ENCODE peak calls at places on chromosomes 5 and 9, in seven cellular contexts. One of them, this sample, is unnamed.

GRCh38 chr5:127909078-127909477 is 174.5 kb upstream of the SLC12A2 start:
- DNase-seq in omental fat pad: no peak
- DNase-seq in RWPE1: peak; percentile 45
- DNase-seq in WTC11: peak; percentile 48
- DNase-seq in PC-3: peak; percentile 78
- DNase-seq in adrenal gland: no peak
- DNase-seq in AG09319: peak; percentile 15
- DNase-seq in this sample: no peak

GRCh38 chr5:159184858-159185381 is 24.4 kb downstream of the RNF145 start:
- DNase-seq in omental fat pad: no peak
- DNase-seq in RWPE1: no peak
- DNase-seq in WTC11: no peak
- DNase-seq in PC-3: peak; percentile 41
- DNase-seq in adrenal gland: no peak
- DNase-seq in AG09319: no peak
- DNase-seq in this sample: no peak

GRCh38 chr9:96420468-96421219 is 2.5 kb upstream of the ZNF367 start:
- DNase-seq in omental fat pad: no peak
- DNase-seq in RWPE1: peak; percentile 93
- DNase-seq in WTC11: no peak
- DNase-seq in PC-3: peak; percentile 95
- DNase-seq in adrenal gland: peak; percentile 55
- DNase-seq in AG09319: peak; percentile 74
- DNase-seq in this sample: no peak

GRCh38 chr5:172407241-172407691 is 47.1 kb downstream of the SH3PXD2B start:
- DNase-seq in omental fat pad: no peak
- DNase-seq in RWPE1: no peak
- DNase-seq in WTC11: no peak
- DNase-seq in PC-3: no peak
- DNase-seq in adrenal gland: peak; percentile 68
- DNase-seq in AG09319: no peak
- DNase-seq in this sample: no peak

GRCh38 chr9:108182270-108182669 is 673.5 kb downstream of the ACTL7B start:
- DNase-seq in omental fat pad: no peak
- DNase-seq in RWPE1: no peak
- DNase-seq in WTC11: no peak
- DNase-seq in PC-3: no peak
- DNase-seq in adrenal gland: no peak
- DNase-seq in AG09319: no peak
- DNase-seq in this sample: no peak

GRCh38 chr5:76709762-76710161 is 6.2 kb upstream of the F2R start:
- DNase-seq in omental fat pad: no peak
- DNase-seq in RWPE1: no peak
- DNase-seq in WTC11: no peak
- DNase-seq in PC-3: peak; percentile 33
- DNase-seq in adrenal gland: no peak
- DNase-seq in AG09319: peak; percentile 60
- DNase-seq in this sample: no peak

GRCh38 chr9:93287189-93287552 is 103.2 kb downstream of the WNK2 start:
- DNase-seq in omental fat pad: no peak
- DNase-seq in RWPE1: no peak
- DNase-seq in WTC11: no peak
- DNase-seq in PC-3: no peak
- DNase-seq in adrenal gland: no peak
- DNase-seq in AG09319: no peak
- DNase-seq in this sample: no peak

GRCh38 chr9:90420211-90420610 is 222.4 kb downstream of the DIRAS2 start:
- DNase-seq in omental fat pad: no peak
- DNase-seq in RWPE1: no peak
- DNase-seq in WTC11: no peak
- DNase-seq in PC-3: no peak
- DNase-seq in adrenal gland: no peak
- DNase-seq in AG09319: no peak
- DNase-seq in this sample: no peak

GRCh38 chr9:128365525-128365924 is 5.6 kb upstream of the URM1 start:
- DNase-seq in omental fat pad: no peak
- DNase-seq in RWPE1: no peak
- DNase-seq in WTC11: no peak
- DNase-seq in PC-3: no peak
- DNase-seq in adrenal gland: no peak
- DNase-seq in AG09319: no peak
- DNase-seq in this sample: no peak

GRCh38 chr5:37604290-37604689 is 225.2 kb downstream of the WDR70 start:
- DNase-seq in omental fat pad: no peak
- DNase-seq in RWPE1: no peak
- DNase-seq in WTC11: no peak
- DNase-seq in PC-3: no peak
- DNase-seq in adrenal gland: no peak
- DNase-seq in AG09319: no peak
- DNase-seq in this sample: no peak

GRCh38 chr5:131812371-131813160 is 15.7 kb upstream of the FNIP1 start:
- DNase-seq in omental fat pad: no peak
- DNase-seq in RWPE1: no peak
- DNase-seq in WTC11: no peak
- DNase-seq in PC-3: no peak
- DNase-seq in adrenal gland: no peak
- DNase-seq in AG09319: no peak
- DNase-seq in this sample: no peak

GRCh38 chr9:107870927-107871720 is 381.6 kb upstream of the KLF4 start:
- DNase-seq in omental fat pad: no peak
- DNase-seq in RWPE1: no peak
- DNase-seq in WTC11: no peak
- DNase-seq in PC-3: peak; percentile 6
- DNase-seq in adrenal gland: no peak
- DNase-seq in AG09319: no peak
- DNase-seq in this sample: no peak

GRCh38 chr5:127988149-127988755 is 95.3 kb upstream of the SLC12A2 start:
- DNase-seq in omental fat pad: no peak
- DNase-seq in RWPE1: peak; percentile 86
- DNase-seq in WTC11: no peak
- DNase-seq in PC-3: peak; percentile 97
- DNase-seq in adrenal gland: no peak
- DNase-seq in AG09319: peak; percentile 56
- DNase-seq in this sample: no peak

GRCh38 chr5:7663808-7664207 is 187.1 kb downstream of the CFAP90 start:
- DNase-seq in omental fat pad: no peak
- DNase-seq in RWPE1: no peak
- DNase-seq in WTC11: no peak
- DNase-seq in PC-3: no peak
- DNase-seq in adrenal gland: no peak
- DNase-seq in AG09319: no peak
- DNase-seq in this sample: no peak

GRCh38 chr9:133518193-133518592 is 6.6 kb downstream of the MYMK start:
- DNase-seq in omental fat pad: no peak
- DNase-seq in RWPE1: no peak
- DNase-seq in WTC11: no peak
- DNase-seq in PC-3: no peak
- DNase-seq in adrenal gland: no peak
- DNase-seq in AG09319: no peak
- DNase-seq in this sample: no peak

GRCh38 chr5:129155876-129156275 is 61.3 kb downstream of the ISOC1 start:
- DNase-seq in omental fat pad: no peak
- DNase-seq in RWPE1: no peak
- DNase-seq in WTC11: no peak
- DNase-seq in PC-3: no peak
- DNase-seq in adrenal gland: no peak
- DNase-seq in AG09319: no peak
- DNase-seq in this sample: no peak

GRCh38 chr5:95966005-95966404 is 4.4 kb upstream of the ELL2 start:
- DNase-seq in omental fat pad: no peak
- DNase-seq in RWPE1: no peak
- DNase-seq in WTC11: no peak
- DNase-seq in PC-3: no peak
- DNase-seq in adrenal gland: no peak
- DNase-seq in AG09319: no peak
- DNase-seq in this sample: no peak

GRCh38 chr9:135502873-135503321 is 2.4 kb downstream of the MRPS2 start:
- DNase-seq in omental fat pad: no peak
- DNase-seq in RWPE1: no peak
- DNase-seq in WTC11: no peak
- DNase-seq in PC-3: no peak
- DNase-seq in adrenal gland: no peak
- DNase-seq in AG09319: no peak
- DNase-seq in this sample: no peak

GRCh38 chr9:136328622-136329041 is 1.3 kb downstream of the GPSM1 start:
- DNase-seq in omental fat pad: no peak
- DNase-seq in RWPE1: no peak
- DNase-seq in WTC11: no peak
- DNase-seq in PC-3: no peak
- DNase-seq in adrenal gland: no peak
- DNase-seq in AG09319: no peak
- DNase-seq in this sample: no peak

GRCh38 chr5:127846884-127847283 is 143.7 kb downstream of the CCDC192 start:
- DNase-seq in omental fat pad: no peak
- DNase-seq in RWPE1: no peak
- DNase-seq in WTC11: no peak
- DNase-seq in PC-3: no peak
- DNase-seq in adrenal gland: no peak
- DNase-seq in AG09319: no peak
- DNase-seq in this sample: no peak

GRCh38 chr5:1330146-1330846 is 14.6 kb downstream of the CLPTM1L start:
- DNase-seq in omental fat pad: no peak
- DNase-seq in RWPE1: peak; percentile 95
- DNase-seq in WTC11: no peak
- DNase-seq in PC-3: no peak
- DNase-seq in adrenal gland: no peak
- DNase-seq in AG09319: no peak
- DNase-seq in this sample: no peak

GRCh38 chr9:105296889-105297288 is 52.4 kb downstream of the SLC44A1 start:
- DNase-seq in omental fat pad: no peak
- DNase-seq in RWPE1: peak; percentile 82
- DNase-seq in WTC11: no peak
- DNase-seq in PC-3: peak; percentile 66
- DNase-seq in adrenal gland: no peak
- DNase-seq in AG09319: peak; percentile 81
- DNase-seq in this sample: no peak

GRCh38 chr9:135711411-135711810 is 9.4 kb downstream of the KCNT1 start:
- DNase-seq in omental fat pad: no peak
- DNase-seq in RWPE1: no peak
- DNase-seq in WTC11: no peak
- DNase-seq in PC-3: no peak
- DNase-seq in adrenal gland: no peak
- DNase-seq in AG09319: no peak
- DNase-seq in this sample: no peak

GRCh38 chr5:72604111-72604792 is 97.0 kb upstream of the ZNF366 start:
- DNase-seq in omental fat pad: no peak
- DNase-seq in RWPE1: no peak
- DNase-seq in WTC11: no peak
- DNase-seq in PC-3: no peak
- DNase-seq in adrenal gland: no peak
- DNase-seq in AG09319: no peak
- DNase-seq in this sample: no peak

GRCh38 chr5:181164076-181164952 is 16.9 kb downstream of the OR2V2 start:
- DNase-seq in omental fat pad: no peak
- DNase-seq in RWPE1: no peak
- DNase-seq in WTC11: peak; percentile 60
- DNase-seq in PC-3: no peak
- DNase-seq in adrenal gland: no peak
- DNase-seq in AG09319: no peak
- DNase-seq in this sample: no peak

GRCh38 chr5:181166812-181167733 is 19.7 kb downstream of the OR2V2 start:
- DNase-seq in omental fat pad: no peak
- DNase-seq in RWPE1: no peak
- DNase-seq in WTC11: no peak
- DNase-seq in PC-3: peak; percentile 27
- DNase-seq in adrenal gland: no peak
- DNase-seq in AG09319: no peak
- DNase-seq in this sample: no peak

GRCh38 chr5:181161534-181162175 is 14.3 kb downstream of the OR2V2 start:
- DNase-seq in omental fat pad: no peak
- DNase-seq in RWPE1: no peak
- DNase-seq in WTC11: no peak
- DNase-seq in PC-3: no peak
- DNase-seq in adrenal gland: no peak
- DNase-seq in AG09319: no peak
- DNase-seq in this sample: no peak

GRCh38 chr5:181160144-181160754 is 12.9 kb downstream of the OR2V2 start:
- DNase-seq in omental fat pad: no peak
- DNase-seq in RWPE1: peak; percentile 77
- DNase-seq in WTC11: peak; percentile 74
- DNase-seq in PC-3: peak; percentile 38
- DNase-seq in adrenal gland: no peak
- DNase-seq in AG09319: no peak
- DNase-seq in this sample: peak; percentile 54

DNA sequence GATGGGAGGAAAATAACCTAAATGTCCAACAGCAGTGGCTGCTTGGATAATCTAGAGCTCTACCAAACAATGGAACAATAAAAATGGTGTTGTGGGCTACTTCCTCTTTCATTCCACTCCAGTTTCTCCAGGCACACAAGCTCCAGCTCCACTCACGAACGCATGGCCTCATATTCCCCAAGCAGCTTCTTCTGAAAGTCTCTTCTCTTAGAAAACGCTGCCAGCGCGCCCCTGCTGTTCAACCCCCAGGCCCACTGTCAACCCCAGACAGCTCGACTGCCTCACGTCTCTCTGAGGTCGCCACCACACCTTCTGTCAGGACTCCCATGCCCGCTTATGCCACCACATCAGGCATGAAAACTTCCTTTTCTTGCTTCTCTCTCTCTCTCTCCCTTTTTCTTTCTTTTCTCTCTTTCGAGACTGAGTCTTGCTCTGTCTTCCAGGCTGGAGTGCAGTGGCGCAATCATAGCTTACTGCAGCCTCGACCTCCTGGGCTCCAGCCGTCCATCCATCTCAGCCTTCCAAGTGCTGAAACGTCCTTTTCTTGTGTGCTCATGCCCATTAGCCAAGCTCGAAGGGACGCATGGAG is 16.2 kb downstream of the OR2V2 start:
- DNase-seq in omental fat pad: no peak
- DNase-seq in RWPE1: no peak
- DNase-seq in WTC11: no peak
- DNase-seq in PC-3: no peak
- DNase-seq in adrenal gland: no peak
- DNase-seq in AG09319: no peak
- DNase-seq in this sample: no peak
- TF ChIP-seq CTCF in omental fat pad: no peak
- TF ChIP-seq CTCF in RWPE1: no peak
- TF ChIP-seq CTCF in WTC11: no peak
- TF ChIP-seq CTCF in PC-3: no peak
- TF ChIP-seq CTCF in adrenal gland: no peak
- TF ChIP-seq CTCF in AG09319: no peak
- TF ChIP-seq CTCF in this sample: no peak

GRCh38 chr9:101081641-101082040 is 53.1 kb downstream of the PLPPR1 start:
- DNase-seq in omental fat pad: no peak
- DNase-seq in RWPE1: no peak
- DNase-seq in WTC11: no peak
- DNase-seq in PC-3: no peak
- DNase-seq in adrenal gland: no peak
- DNase-seq in AG09319: no peak
- DNase-seq in this sample: no peak
- TF ChIP-seq CTCF in omental fat pad: no peak
- TF ChIP-seq CTCF in RWPE1: no peak
- TF ChIP-seq CTCF in WTC11: no peak
- TF ChIP-seq CTCF in PC-3: no peak
- TF ChIP-seq CTCF in adrenal gland: no peak
- TF ChIP-seq CTCF in AG09319: no peak
- TF ChIP-seq CTCF in this sample: no peak

GRCh38 chr9:112921549-112921948 is 30.9 kb upstream of the SLC46A2 start:
- DNase-seq in omental fat pad: no peak
- DNase-seq in RWPE1: peak; percentile 29
- DNase-seq in WTC11: no peak
- DNase-seq in PC-3: peak; percentile 53
- DNase-seq in adrenal gland: peak; percentile 17
- DNase-seq in AG09319: no peak
- DNase-seq in this sample: no peak
- TF ChIP-seq CTCF in omental fat pad: no peak
- TF ChIP-seq CTCF in RWPE1: peak; percentile 45
- TF ChIP-seq CTCF in WTC11: no peak
- TF ChIP-seq CTCF in PC-3: peak; percentile 64
- TF ChIP-seq CTCF in adrenal gland: no peak
- TF ChIP-seq CTCF in AG09319: peak; percentile 63
- TF ChIP-seq CTCF in this sample: no peak

GRCh38 chr5:140169410-140169809 is 5.6 kb upstream of the CYSTM1 start:
- DNase-seq in omental fat pad: no peak
- DNase-seq in RWPE1: no peak
- DNase-seq in WTC11: no peak
- DNase-seq in PC-3: peak; percentile 42
- DNase-seq in adrenal gland: no peak
- DNase-seq in AG09319: no peak
- DNase-seq in this sample: no peak
- TF ChIP-seq CTCF in omental fat pad: no peak
- TF ChIP-seq CTCF in RWPE1: no peak
- TF ChIP-seq CTCF in WTC11: no peak
- TF ChIP-seq CTCF in PC-3: peak; percentile 46
- TF ChIP-seq CTCF in adrenal gland: no peak
- TF ChIP-seq CTCF in AG09319: no peak
- TF ChIP-seq CTCF in this sample: no peak

This sample was measured in natural killer cell.